ENCODE peak calls at places on chromosomes 3 and 15, in four cellular contexts. S is stimulated activated CD4-positive, alpha-beta T cell treated with anti-CD3 and anti-CD28 coated beads, Interleukin-15, amount 100 ng/mL, for 24 hours; K is D341Med; M is Caki2. D is an unnamed sample.

GRCh38 chr3:148791955-148792354 is 35.7 kb upstream of the CPB1 start:
- DNase-seq in S (no peak), K (no peak), M (no peak), D (no peak)

GRCh38 chr3:49880581-49881328 is 11.0 kb upstream of the CAMKV start:
- DNase-seq in S (no peak), K (no peak), M (no peak), D (peak)

GRCh38 chr15:28109626-28110415 is 10.7 kb upstream of the OCA2 start:
- DNase-seq in S (no peak), K (no peak), M (no peak), D (no peak)

GRCh38 chr3:113947372-113948014 is at the start of gene ZDHHC23:
- DNase-seq in S (peak), K (peak), M (peak), D (peak)

GRCh38 chr3:110575702-110576101 is 495.9 kb upstream of the NECTIN3 start:
- DNase-seq in S (no peak), K (no peak), M (no peak), D (no peak)

GRCh38 chr15:41827290-41827879 is 507 bp upstream of the JMJD7 start:
- DNase-seq in S (peak), K (no peak), M (peak), D (no peak)

GRCh38 chr3:122558605-122559004 is 5.5 kb downstream of the PARP9 start:
- DNase-seq in S (no peak), K (no peak), M (no peak), D (no peak)

GRCh38 chr15:52218816-52219215 is 27.6 kb upstream of the GNB5 start:
- DNase-seq in S (no peak), K (no peak), M (no peak), D (no peak)

GRCh38 chr3:94115482-94115881 is 52.6 kb downstream of the NSUN3 start:
- DNase-seq in S (no peak), K (peak), M (no peak), D (no peak)

GRCh38 chr3:46925585-46925934 is 48.0 kb downstream of the PTH1R start:
- DNase-seq in S (no peak), K (no peak), M (no peak), D (no peak)

GRCh38 chr3:13329746-13330145 is 90.4 kb downstream of the NUP210 start:
- DNase-seq in S (no peak), K (no peak), M (no peak), D (no peak)

GRCh38 chr3:16866447-16867025 is 18.2 kb upstream of the PLCL2 start:
- DNase-seq in S (no peak), K (no peak), M (peak), D (no peak)

GRCh38 chr15:95076381-95076780 is 845.0 kb downstream of the MCTP2 start:
- DNase-seq in S (no peak), K (no peak), M (no peak), D (no peak)

GRCh38 chr3:48982016-48982415 is 8.0 kb upstream of the P4HTM start:
- DNase-seq in S (no peak), K (no peak), M (no peak), D (no peak)

GRCh38 chr3:176765491-176765890 is 431.8 kb downstream of the TBL1XR1 start:
- DNase-seq in S (no peak), K (no peak), M (no peak), D (no peak)

GRCh38 chr3:187743195-187744141 is 1.8 kb downstream of the BCL6 start:
- DNase-seq in S (peak), K (no peak), M (peak), D (peak)

GRCh38 chr15:41585140-41586047 is 26.4 kb downstream of the TYRO3 start:
- DNase-seq in S (peak), K (peak), M (peak), D (peak)

GRCh38 chr3:185976977-185977678 is 39.3 kb upstream of the TRA2B start:
- DNase-seq in S (peak), K (peak), M (peak), D (peak)

GRCh38 chr15:71562251-71562650 is 248.1 kb upstream of the NR2E3 start:
- DNase-seq in S (no peak), K (no peak), M (no peak), D (no peak)

GRCh38 chr15:60614862-60615771 is 136.2 kb upstream of the ICE2 start:
- DNase-seq in S (no peak), K (no peak), M (no peak), D (no peak)

GRCh38 chr15:71532994-71533393 is 277.4 kb upstream of the NR2E3 start:
- DNase-seq in S (no peak), K (peak), M (peak), D (no peak)

GRCh38 chr3:79140718-79141117 is 627.1 kb downstream of the ROBO1 start:
- DNase-seq in S (no peak), K (no peak), M (no peak), D (no peak)

GRCh38 chr3:101784850-101785613 is 6.0 kb downstream of the NXPE3 start:
- DNase-seq in S (no peak), K (no peak), M (no peak), D (no peak)

GRCh38 chr3:153757839-153758238 is 363.4 kb upstream of the ARHGEF26 start:
- DNase-seq in S (no peak), K (no peak), M (no peak), D (no peak)

GRCh38 chr3:161197855-161198836 is 23.0 kb upstream of the NMD3 start:
- DNase-seq in S (no peak), K (no peak), M (no peak), D (no peak)

GRCh38 chr15:79004336-79004735 is 59.5 kb upstream of the CTSH start:
- DNase-seq in S (peak), K (no peak), M (peak), D (no peak)

GRCh38 chr3:179288845-179289244 is 34.0 kb upstream of the ZNF639 start:
- DNase-seq in S (no peak), K (no peak), M (no peak), D (no peak)

GRCh38 chr15:39783244-39783820 is 691 bp upstream of the FSIP1 start:
- DNase-seq in S (no peak), K (no peak), M (no peak), D (no peak)

GRCh38 chr15:47412802-47413201 is 304.5 kb upstream of the SEMA6D start:
- DNase-seq in S (no peak), K (no peak), M (no peak), D (no peak)

GRCh38 chr3:124281453-124282316 is 289.8 kb upstream of the ROPN1 start:
- DNase-seq in S (no peak), K (no peak), M (no peak), D (no peak)

GRCh38 chr15:50813089-50813488 is 47.6 kb upstream of the SPPL2A start:
- DNase-seq in S (no peak), K (no peak), M (no peak), D (no peak)

GRCh38 chr3:65497846-65498245 is 540.9 kb downstream of the MAGI1 start:
- DNase-seq in S (no peak), K (peak), M (no peak), D (peak)

GRCh38 chr3:65020233-65020632 is 332.4 kb upstream of the ADAMTS9 start:
- DNase-seq in S (no peak), K (no peak), M (no peak), D (no peak)

GRCh38 chr3:134846943-134847342 is 51.9 kb downstream of the EPHB1 start:
- DNase-seq in S (no peak), K (no peak), M (peak), D (no peak)

GRCh38 chr15:58229297-58229768 is 91.2 kb downstream of the AQP9 start:
- DNase-seq in S (no peak), K (no peak), M (no peak), D (no peak)

GRCh38 chr3:111691293-111691909 is 96.3 kb upstream of the ZBED2 start:
- DNase-seq in S (no peak), K (peak), M (peak), D (no peak)

GRCh38 chr15:70212288-70212962 is 114.7 kb upstream of the TLE3 start:
- DNase-seq in S (no peak), K (no peak), M (no peak), D (no peak)

GRCh38 chr15:57198654-57199241 is 177.6 kb upstream of the CGNL1 start:
- DNase-seq in S (no peak), K (no peak), M (no peak), D (peak)